ENCODE peak calls at places on chromosomes 2 and 18, in four cellular contexts. J is A549, C is HepG2, S is K562. A is an unnamed sample.

GRCh38 chr18:78208052-78208451 is 771.6 kb upstream of the SALL3 start:
- DNase-seq in J (no peak), C (no peak), S (no peak), A (no peak)

GRCh38 chr2:205990104-205990503 is 95.9 kb downstream of the INO80D start:
- DNase-seq in J (no peak), C (no peak), S (no peak), A (no peak)

GRCh38 chr18:60266558-60266957 is 106.0 kb downstream of the MC4R start:
- DNase-seq in J (no peak), C (no peak), S (no peak), A (no peak)

GRCh38 chr2:158728422-158728821 is 66.7 kb upstream of the DAPL1 start:
- DNase-seq in J (no peak), C (no peak), S (no peak), A (no peak)

GRCh38 chr2:170122883-170123547 is 54.9 kb upstream of the MYO3B start:
- DNase-seq in J (peak), C (peak), S (no peak), A (peak)

GRCh38 chr2:14492920-14493503 is 139.5 kb upstream of the LRATD1 start:
- DNase-seq in J (no peak), C (no peak), S (no peak), A (peak)

GRCh38 chr2:230765611-230766300 is 53.1 kb downstream of the CAB39 start:
- DNase-seq in J (no peak), C (no peak), S (no peak), A (no peak)

GRCh38 chr2:134258684-134259408 is 5.0 kb downstream of the MGAT5 start:
- DNase-seq in J (no peak), C (no peak), S (no peak), A (no peak)

GRCh38 chr18:45464619-45465018 is 150.7 kb upstream of the SLC14A2 start:
- DNase-seq in J (no peak), C (no peak), S (no peak), A (no peak)

GRCh38 chr2:20576598-20577115 is 74.2 kb downstream of the HS1BP3 start:
- DNase-seq in J (no peak), C (no peak), S (peak), A (no peak)

DNA sequence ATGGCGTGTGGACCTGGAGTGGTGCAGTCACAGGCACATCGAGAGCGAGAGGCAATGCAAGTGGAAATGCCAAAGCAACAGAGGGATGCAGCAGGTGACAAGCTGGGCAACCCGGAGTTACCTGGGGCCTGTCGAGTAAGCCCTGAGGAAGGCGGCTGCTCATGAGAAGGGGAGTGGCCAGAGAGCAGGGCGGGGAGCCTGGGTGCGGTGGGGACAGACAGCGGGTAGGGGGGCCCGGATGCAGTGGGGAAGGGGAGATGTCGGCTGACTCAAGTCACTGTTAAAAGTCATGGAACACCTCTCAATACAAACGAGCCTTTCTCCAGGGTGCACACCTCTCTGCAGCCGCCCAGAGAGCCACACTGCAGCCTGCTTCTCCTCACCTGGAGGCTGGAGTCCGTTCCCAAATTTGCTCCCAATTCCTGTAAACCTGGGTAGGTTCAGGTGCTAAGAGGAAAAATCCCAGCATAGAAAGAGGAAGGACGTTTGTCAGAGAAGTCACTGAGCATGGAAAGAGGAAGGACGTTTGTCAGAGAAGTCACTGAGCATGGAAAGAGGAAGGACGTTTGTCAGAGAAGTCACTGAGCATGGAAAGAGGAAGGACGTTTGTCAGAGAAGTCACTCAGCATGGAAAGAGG is 71.8 kb upstream of the TWIST2 start:
- DNase-seq in J (no peak), C (no peak), S (no peak), A (no peak)
- TF ChIP-seq MAZ in J (no peak), C (no peak), S (no peak), A (no peak)

GRCh38 chr2:105125920-105126319 is 88.1 kb downstream of the MRPS9 start:
- DNase-seq in J (no peak), C (no peak), S (no peak), A (no peak)
- TF ChIP-seq MAZ in J (no peak), C (no peak), S (no peak), A (no peak)

DNA sequence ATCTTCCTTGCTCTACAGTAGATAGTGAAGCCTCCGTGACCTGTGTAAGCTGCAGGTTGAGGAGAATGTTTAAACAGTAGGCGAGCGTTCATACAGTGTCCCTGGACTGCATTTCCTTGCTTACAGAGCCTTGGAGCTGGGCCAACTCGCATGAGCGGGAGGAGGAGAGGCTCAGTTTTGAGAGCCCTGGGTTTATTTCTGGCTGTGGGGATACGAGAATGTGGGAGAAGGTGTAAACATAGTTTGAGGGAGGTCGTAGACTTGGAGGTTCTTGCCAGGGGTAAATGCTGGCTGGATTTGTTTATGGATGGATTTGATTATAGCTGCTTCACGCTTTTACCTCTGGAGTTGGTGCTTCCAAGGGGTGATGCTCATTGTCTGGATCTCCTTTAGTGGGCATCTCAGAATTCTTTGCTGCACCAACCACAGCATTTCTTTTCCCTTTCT is 20.8 kb downstream of the CRIM1 start:
- DNase-seq in J (peak), C (peak), S (no peak), A (peak)
- TF ChIP-seq MAZ in J (no peak), C (no peak), S (no peak), A (no peak)

DNA sequence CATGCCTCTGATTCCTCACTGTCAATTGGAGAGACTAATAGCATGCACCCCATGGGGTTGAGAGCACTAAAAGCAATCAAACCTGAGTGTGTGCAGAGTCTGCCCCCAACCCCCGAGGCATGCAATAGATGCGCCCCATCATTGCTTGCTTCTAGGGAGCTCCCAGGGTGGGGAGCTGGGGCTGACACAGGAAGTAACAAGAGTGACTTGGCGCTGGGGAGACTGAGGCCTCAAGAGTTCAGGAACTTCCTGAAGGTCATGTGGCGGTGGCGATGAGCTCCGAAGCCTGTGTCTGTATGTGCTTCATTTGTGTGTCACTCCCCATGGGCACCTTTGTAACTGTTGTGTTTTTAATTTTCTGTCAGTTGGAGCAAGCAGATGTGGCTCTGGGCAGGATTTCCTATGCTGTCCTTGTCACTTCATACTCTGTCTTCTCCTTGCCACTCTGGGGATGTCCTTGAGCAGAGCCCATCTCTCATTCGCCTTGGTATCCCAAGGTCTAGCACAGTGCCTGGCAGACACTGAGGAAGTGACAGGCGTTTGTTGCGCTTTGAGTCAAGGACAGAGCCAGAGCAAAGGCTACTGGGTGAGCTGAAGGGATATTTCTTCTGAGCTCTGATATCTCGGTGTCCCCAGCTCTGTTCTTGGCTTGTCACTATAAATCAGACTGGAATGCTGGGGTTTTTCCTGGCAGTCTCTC is 61.4 kb downstream of the CTIF start:
- DNase-seq in J (no peak), C (no peak), S (no peak), A (no peak)
- TF ChIP-seq MAZ in J (no peak), C (no peak), S (no peak), A (no peak)